ENCODE peak calls at places on chromosomes 3 and 15, in ten cellular contexts. J is effector CD4-positive, alpha-beta T cell; O is germinal center; X is RCC 7860; R is stimulated activated CD8-positive, alpha-beta memory T cell treated with anti-CD3 and anti-CD28 coated beads, Interleukin-7, amount 100 ng/mL, for 4 hours; M is stimulated activated CD4-positive, alpha-beta T cell treated with anti-CD3 and anti-CD28 coated beads, Interleukin-2, amount 100 ng/mL, for 24 hours; W is HT1080; A is activated naive CD4-positive, alpha-beta T cell treated with anti-CD3 and anti-CD28 coated beads for 36 hours; G is spleen; S is foreskin fibroblast. T is an unnamed sample.
A peak's percentile ranks its signal among the peaks of the same experiment; 100 is the strongest.

GRCh38 chr3:51860703-51861665 is at the start of gene IQCF2:
- DNase-seq in O (no peak), S (no peak), G (no peak), M (no peak), A (no peak), X (no peak), J (no peak), W (no peak), R (no peak), T (no peak)

GRCh38 chr3:69304396-69304795 is 81.5 kb downstream of the FRMD4B start:
- DNase-seq in R (no peak), W (no peak), S (no peak), G (no peak), J (no peak), M (no peak), O (no peak), X (no peak), A (no peak), T (no peak)

GRCh38 chr15:81146006-81146405 is 11.9 kb downstream of the CFAP161 start:
- DNase-seq in W (no peak), J (no peak), R (no peak), X (no peak), A (no peak), S (peak; percentile 34), G (no peak), O (no peak), M (no peak), T (no peak)

GRCh38 chr3:71245052-71245488 is 338.5 kb downstream of the FOXP1 start:
- DNase-seq in S (peak; percentile 41), O (no peak), J (no peak), A (no peak), G (no peak), W (peak; percentile 18), R (no peak), X (no peak), M (no peak), T (no peak)

GRCh38 chr15:76340802-76341365 is 4.3 kb downstream of the ISL2 start:
- DNase-seq in G (peak; percentile 86), R (no peak), M (peak; percentile 49), X (no peak), W (no peak), O (peak; percentile 57), A (peak; percentile 62), J (peak; percentile 26), S (peak; percentile 38), T (peak; percentile 30)

GRCh38 chr15:33083232-33084006 is 111.1 kb downstream of the FMN1 start:
- DNase-seq in M (no peak), X (peak; percentile 77), R (no peak), J (no peak), W (peak; percentile 86), G (no peak), S (no peak), O (no peak), A (no peak), T (peak; percentile 88)

GRCh38 chr15:48563944-48564343 is 81.6 kb downstream of the FBN1 start:
- DNase-seq in O (no peak), J (no peak), G (no peak), X (no peak), W (no peak), R (no peak), A (no peak), S (no peak), M (no peak), T (no peak)

GRCh38 chr3:195537995-195538394 is 5.1 kb downstream of the PPP1R2 start:
- DNase-seq in M (peak; percentile 59), O (peak; percentile 54), J (peak; percentile 36), W (no peak), G (no peak), S (no peak), A (peak; percentile 89), X (no peak), R (no peak), T (no peak)

GRCh38 chr3:141998674-141999290 is 122.3 kb downstream of the ATP1B3 start:
- DNase-seq in J (no peak), M (no peak), S (no peak), O (no peak), R (no peak), G (no peak), X (no peak), A (no peak), W (peak; percentile 34), T (peak; percentile 35)

GRCh38 chr15:47756872-47757271 is 39.6 kb downstream of the SEMA6D start:
- DNase-seq in X (peak; percentile 79), R (no peak), O (no peak), M (no peak), A (no peak), W (peak; percentile 92), J (no peak), G (no peak), S (peak; percentile 91), T (peak; percentile 91)

GRCh38 chr3:62562017-62562416 is 188.7 kb upstream of the FEZF2 start:
- DNase-seq in O (no peak), G (no peak), M (no peak), S (peak; percentile 77), W (peak; percentile 89), X (no peak), A (no peak), J (no peak), R (no peak), T (peak; percentile 41)

GRCh38 chr15:39580630-39581500 is at the start of gene THBS1:
- DNase-seq in W (peak; percentile 91), J (no peak), G (peak; percentile 87), M (peak; percentile 51), R (peak; percentile 65), X (peak; percentile 82), S (peak; percentile 96), A (peak; percentile 44), O (no peak), T (peak; percentile 96)

GRCh38 chr15:33865416-33865815 is 102.9 kb upstream of the CHRM5 start:
- DNase-seq in R (no peak), O (no peak), S (no peak), X (no peak), J (no peak), A (no peak), M (no peak), W (no peak), G (no peak), T (no peak)

GRCh38 chr15:98953000-98953776 is 54.4 kb downstream of the PGPEP1L start:
- DNase-seq in R (peak; percentile 6), S (no peak), G (peak; percentile 46), A (peak; percentile 18), W (no peak), M (no peak), J (no peak), X (no peak), O (no peak), T (no peak)

GRCh38 chr3:127263586-127264231 is 24.1 kb downstream of the PRR20G start:
- DNase-seq in O (no peak), X (no peak), J (no peak), G (no peak), R (no peak), S (no peak), A (no peak), W (no peak), M (no peak), T (no peak)

GRCh38 chr15:31400222-31400927 is 73.7 kb downstream of the KLF13 start:
- DNase-seq in S (no peak), O (no peak), J (no peak), G (no peak), A (no peak), X (no peak), R (no peak), M (no peak), W (no peak), T (no peak)

GRCh38 chr3:154095832-154096421 is 25.3 kb upstream of the ARHGEF26 start:
- DNase-seq in J (no peak), O (no peak), G (no peak), M (no peak), R (no peak), A (no peak), W (no peak), S (no peak), X (peak; percentile 16), T (peak; percentile 21)

GRCh38 chr3:100982710-100983109 is 10.5 kb downstream of the ABI3BP start:
- DNase-seq in A (no peak), X (no peak), W (no peak), M (no peak), J (no peak), O (no peak), R (no peak), G (no peak), S (no peak), T (peak; percentile 16)

GRCh38 chr15:58241872-58242271 is 103.7 kb downstream of the AQP9 start:
- DNase-seq in G (no peak), W (no peak), O (no peak), S (no peak), J (no peak), X (no peak), R (no peak), M (no peak), A (no peak), T (no peak)

GRCh38 chr3:181458857-181459256 is 252.9 kb upstream of the SOX2 start:
- DNase-seq in W (no peak), S (no peak), X (no peak), M (no peak), R (no peak), A (no peak), O (no peak), J (no peak), G (no peak), T (no peak)

GRCh38 chr15:92981333-92981732 is 81.2 kb downstream of the CHD2 start:
- DNase-seq in W (peak; percentile 97), X (no peak), S (no peak), O (no peak), A (no peak), G (no peak), M (no peak), R (no peak), J (no peak), T (peak; percentile 81)

GRCh38 chr3:147616998-147617619 is 207.9 kb downstream of the ZIC1 start:
- DNase-seq in G (no peak), M (no peak), A (no peak), S (no peak), J (no peak), X (peak; percentile 35), W (no peak), O (no peak), R (no peak), T (peak; percentile 6)

GRCh38 chr3:72273615-72274014 is 488.7 kb upstream of the PROK2 start:
- DNase-seq in O (no peak), S (peak; percentile 30), M (no peak), X (no peak), J (no peak), G (no peak), A (no peak), W (peak; percentile 28), R (no peak), T (peak; percentile 4)

GRCh38 chr3:119191800-119192199 is 18.4 kb downstream of the UPK1B start:
- DNase-seq in G (no peak), J (no peak), S (no peak), R (no peak), W (no peak), A (no peak), O (no peak), M (no peak), X (no peak), T (peak; percentile 48)

GRCh38 chr3:69767571-69767970 is 28.3 kb downstream of the MITF start:
- DNase-seq in J (no peak), M (no peak), G (no peak), S (no peak), O (no peak), X (peak; percentile 54), R (no peak), A (no peak), W (no peak), T (peak; percentile 66)

GRCh38 chr3:190325923-190326322 is 3.7 kb upstream of the CLDN1 start:
- DNase-seq in O (no peak), S (peak; percentile 28), A (no peak), M (no peak), R (no peak), X (no peak), W (peak; percentile 27), G (no peak), J (no peak), T (peak; percentile 32)

GRCh38 chr3:197306374-197307086 is 8.1 kb upstream of the DLG1 start:
- DNase-seq in G (no peak), O (no peak), M (no peak), R (no peak), W (peak; percentile 91), J (no peak), X (peak; percentile 97), A (no peak), S (peak; percentile 57), T (peak; percentile 90)

GRCh38 chr3:194938845-194939531 is 253.3 kb downstream of the FAM43A start:
- DNase-seq in R (no peak), M (no peak), J (no peak), X (no peak), A (no peak), S (peak; percentile 11), O (no peak), W (no peak), G (no peak), T (no peak)

T was measured in kidney tubule cell.